ENCODE peak calls at places on chromosomes 3 and 15, in seven cellular contexts. One of them, this sample, is unnamed.

GRCh38 chr15:92655178-92655995 is at the start of gene FAM174B:
- DNase-seq in aorta: peak; percentile 88
- DNase-seq in esophagus squamous epithelium: no peak
- DNase-seq in cardiac muscle cell: peak; percentile 80
- DNase-seq in IMR-90: no peak
- DNase-seq in thoracic aorta: no peak
- DNase-seq in H9: peak; percentile 73
- DNase-seq in this sample: no peak

GRCh38 chr3:120432105-120432860 is 18.5 kb downstream of the FSTL1 start:
- DNase-seq in H9: peak; percentile 75
- DNase-seq in IMR-90: peak; percentile 89
- DNase-seq in cardiac muscle cell: no peak
- DNase-seq in esophagus squamous epithelium: no peak
- DNase-seq in thoracic aorta: no peak
- DNase-seq in aorta: no peak
- DNase-seq in this sample: no peak

GRCh38 chr3:116056280-116056679 is 389.0 kb downstream of the LSAMP start:
- DNase-seq in H9: no peak
- DNase-seq in esophagus squamous epithelium: no peak
- DNase-seq in IMR-90: no peak
- DNase-seq in thoracic aorta: no peak
- DNase-seq in aorta: no peak
- DNase-seq in cardiac muscle cell: no peak
- DNase-seq in this sample: no peak

GRCh38 chr3:63508775-63509174 is 143.7 kb upstream of the SNTN start:
- DNase-seq in thoracic aorta: no peak
- DNase-seq in esophagus squamous epithelium: no peak
- DNase-seq in cardiac muscle cell: no peak
- DNase-seq in IMR-90: no peak
- DNase-seq in aorta: no peak
- DNase-seq in H9: no peak
- DNase-seq in this sample: no peak

GRCh38 chr15:27816790-27817189 is 282.3 kb downstream of the OCA2 start:
- DNase-seq in cardiac muscle cell: no peak
- DNase-seq in aorta: no peak
- DNase-seq in IMR-90: no peak
- DNase-seq in thoracic aorta: no peak
- DNase-seq in esophagus squamous epithelium: no peak
- DNase-seq in H9: no peak
- DNase-seq in this sample: no peak

GRCh38 chr3:22450785-22451400 is 699.9 kb upstream of the ZNF385D start:
- DNase-seq in H9: no peak
- DNase-seq in aorta: no peak
- DNase-seq in esophagus squamous epithelium: no peak
- DNase-seq in thoracic aorta: no peak
- DNase-seq in cardiac muscle cell: no peak
- DNase-seq in IMR-90: no peak
- DNase-seq in this sample: no peak

GRCh38 chr3:21944251-21944650 is 193.2 kb upstream of the ZNF385D start:
- DNase-seq in IMR-90: no peak
- DNase-seq in esophagus squamous epithelium: no peak
- DNase-seq in thoracic aorta: no peak
- DNase-seq in cardiac muscle cell: peak; percentile 12
- DNase-seq in aorta: no peak
- DNase-seq in H9: no peak
- DNase-seq in this sample: no peak

GRCh38 chr15:64099379-64099778 is 3.6 kb downstream of the SNX1 start:
- DNase-seq in thoracic aorta: no peak
- DNase-seq in aorta: no peak
- DNase-seq in cardiac muscle cell: no peak
- DNase-seq in esophagus squamous epithelium: no peak
- DNase-seq in H9: no peak
- DNase-seq in IMR-90: no peak
- DNase-seq in this sample: no peak

GRCh38 chr3:134527037-134527436 is 41.2 kb downstream of the CEP63 start:
- DNase-seq in IMR-90: peak; percentile 18
- DNase-seq in aorta: no peak
- DNase-seq in esophagus squamous epithelium: no peak
- DNase-seq in thoracic aorta: no peak
- DNase-seq in H9: peak; percentile 67
- DNase-seq in cardiac muscle cell: no peak
- DNase-seq in this sample: peak; percentile 79

GRCh38 chr15:83292317-83292716 is 7.9 kb upstream of the BNC1 start:
- DNase-seq in thoracic aorta: no peak
- DNase-seq in cardiac muscle cell: no peak
- DNase-seq in esophagus squamous epithelium: no peak
- DNase-seq in H9: no peak
- DNase-seq in aorta: no peak
- DNase-seq in IMR-90: peak; percentile 54
- DNase-seq in this sample: no peak

GRCh38 chr3:27312044-27312668 is 57.0 kb downstream of the NEK10 start:
- DNase-seq in IMR-90: peak; percentile 79
- DNase-seq in thoracic aorta: no peak
- DNase-seq in aorta: no peak
- DNase-seq in H9: no peak
- DNase-seq in esophagus squamous epithelium: no peak
- DNase-seq in cardiac muscle cell: peak; percentile 70
- DNase-seq in this sample: peak; percentile 84

GRCh38 chr3:195195321-195196209 is 75.4 kb downstream of the XXYLT1 start:
- DNase-seq in cardiac muscle cell: no peak
- DNase-seq in H9: peak; percentile 59
- DNase-seq in thoracic aorta: no peak
- DNase-seq in aorta: no peak
- DNase-seq in esophagus squamous epithelium: no peak
- DNase-seq in IMR-90: no peak
- DNase-seq in this sample: no peak

GRCh38 chr3:54120657-54121403 is 1.5 kb upstream of the CACNA2D3 start:
- DNase-seq in esophagus squamous epithelium: no peak
- DNase-seq in aorta: no peak
- DNase-seq in cardiac muscle cell: peak; percentile 32
- DNase-seq in thoracic aorta: no peak
- DNase-seq in IMR-90: no peak
- DNase-seq in H9: peak; percentile 69
- DNase-seq in this sample: peak; percentile 95

GRCh38 chr3:119628816-119629445 is 31.2 kb downstream of the PLA1A start:
- DNase-seq in cardiac muscle cell: no peak
- DNase-seq in thoracic aorta: no peak
- DNase-seq in esophagus squamous epithelium: no peak
- DNase-seq in aorta: no peak
- DNase-seq in H9: no peak
- DNase-seq in IMR-90: no peak
- DNase-seq in this sample: no peak

GRCh38 chr3:6709178-6709577 is 151.7 kb upstream of the GRM7 start:
- DNase-seq in H9: no peak
- DNase-seq in aorta: no peak
- DNase-seq in IMR-90: no peak
- DNase-seq in thoracic aorta: no peak
- DNase-seq in cardiac muscle cell: no peak
- DNase-seq in esophagus squamous epithelium: no peak
- DNase-seq in this sample: no peak

GRCh38 chr15:25056484-25057429 is 102.0 kb downstream of the SNRPN start:
- DNase-seq in thoracic aorta: no peak
- DNase-seq in H9: peak; percentile 30
- DNase-seq in esophagus squamous epithelium: no peak
- DNase-seq in cardiac muscle cell: no peak
- DNase-seq in IMR-90: no peak
- DNase-seq in aorta: peak; percentile 68
- DNase-seq in this sample: no peak

GRCh38 chr3:46913644-46914043 is 36.1 kb downstream of the PTH1R start:
- DNase-seq in aorta: peak; percentile 53
- DNase-seq in thoracic aorta: no peak
- DNase-seq in H9: no peak
- DNase-seq in esophagus squamous epithelium: no peak
- DNase-seq in IMR-90: peak; percentile 81
- DNase-seq in cardiac muscle cell: peak; percentile 64
- DNase-seq in this sample: no peak

GRCh38 chr3:149468504-149469212 is 5.8 kb upstream of the TM4SF4 start:
- DNase-seq in H9: no peak
- DNase-seq in IMR-90: no peak
- DNase-seq in cardiac muscle cell: no peak
- DNase-seq in esophagus squamous epithelium: no peak
- DNase-seq in aorta: no peak
- DNase-seq in thoracic aorta: no peak
- DNase-seq in this sample: no peak

GRCh38 chr3:192916455-192917257 is 1.0 kb downstream of the MB21D2 start:
- DNase-seq in esophagus squamous epithelium: no peak
- DNase-seq in thoracic aorta: no peak
- DNase-seq in cardiac muscle cell: peak; percentile 78
- DNase-seq in IMR-90: peak; percentile 73
- DNase-seq in H9: peak; percentile 82
- DNase-seq in aorta: peak; percentile 91
- DNase-seq in this sample: no peak

GRCh38 chr3:192917258-192917507 is 473 bp downstream of the MB21D2 start:
- DNase-seq in IMR-90: no peak
- DNase-seq in aorta: no peak
- DNase-seq in esophagus squamous epithelium: no peak
- DNase-seq in cardiac muscle cell: no peak
- DNase-seq in H9: no peak
- DNase-seq in thoracic aorta: no peak
- DNase-seq in this sample: no peak

GRCh38 chr3:192918275-192918588 is 576 bp upstream of the MB21D2 start:
- DNase-seq in H9: no peak
- DNase-seq in thoracic aorta: no peak
- DNase-seq in IMR-90: no peak
- DNase-seq in aorta: no peak
- DNase-seq in cardiac muscle cell: no peak
- DNase-seq in esophagus squamous epithelium: no peak
- DNase-seq in this sample: no peak

GRCh38 chr3:192915724-192916123 is 1.9 kb downstream of the MB21D2 start:
- DNase-seq in thoracic aorta: no peak
- DNase-seq in IMR-90: peak; percentile 36
- DNase-seq in H9: no peak
- DNase-seq in cardiac muscle cell: no peak
- DNase-seq in esophagus squamous epithelium: no peak
- DNase-seq in aorta: no peak
- DNase-seq in this sample: no peak

GRCh38 chr3:192917508-192918274 is at the start of gene MB21D2:
- DNase-seq in H9: peak; percentile 67
- DNase-seq in thoracic aorta: peak; percentile 40
- DNase-seq in IMR-90: peak; percentile 80
- DNase-seq in esophagus squamous epithelium: no peak
- DNase-seq in cardiac muscle cell: peak; percentile 75
- DNase-seq in aorta: peak; percentile 92
- DNase-seq in this sample: no peak
- H3K4me1 ChIP-seq in H9: peaks cover 22% of the 10 kb centered on the region
- H3K4me1 ChIP-seq in thoracic aorta: peaks cover 7% of the 10 kb centered on the region
- H3K4me1 ChIP-seq in IMR-90: peaks cover 5% of the 10 kb centered on the region
- H3K4me1 ChIP-seq in esophagus squamous epithelium: peaks cover 13% of the 10 kb centered on the region
- H3K4me1 ChIP-seq in cardiac muscle cell: no peaks in the 10 kb centered on the region
- H3K4me1 ChIP-seq in aorta: peaks cover 9% of the 10 kb centered on the region
- H3K4me1 ChIP-seq in this sample: no peaks in the 10 kb centered on the region

DNA sequence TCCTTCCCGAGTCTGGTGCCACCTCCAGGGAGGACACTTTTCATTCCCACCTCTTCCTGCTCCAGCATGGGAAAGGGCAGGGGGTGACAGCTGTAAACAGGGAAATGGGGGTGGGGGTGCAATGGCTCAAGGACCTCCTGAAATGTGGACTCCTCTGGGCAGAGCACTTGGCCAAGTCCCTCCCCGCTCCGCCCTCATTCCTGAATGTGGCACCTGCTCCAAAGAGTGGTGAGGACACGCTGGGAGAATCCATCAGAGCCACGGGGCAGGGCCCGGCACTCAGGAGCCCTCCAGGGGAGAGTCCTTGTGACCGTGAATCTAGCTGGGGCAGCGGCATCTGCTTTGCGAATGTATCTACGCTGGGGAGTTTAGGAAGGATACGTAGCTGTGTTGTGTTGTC is 11.1 kb upstream of the LINGO1 start:
- DNase-seq in IMR-90: no peak
- DNase-seq in esophagus squamous epithelium: no peak
- DNase-seq in H9: no peak
- DNase-seq in thoracic aorta: no peak
- DNase-seq in cardiac muscle cell: no peak
- DNase-seq in aorta: no peak
- DNase-seq in this sample: no peak
- H3K27me3 ChIP-seq in IMR-90: peaks cover 59% of the 10 kb centered on the region
- H3K27me3 ChIP-seq in esophagus squamous epithelium: no peaks in the 10 kb centered on the region
- H3K27me3 ChIP-seq in H9: no peaks in the 10 kb centered on the region
- H3K27me3 ChIP-seq in thoracic aorta: no peaks in the 10 kb centered on the region
- H3K27me3 ChIP-seq in cardiac muscle cell: no peaks in the 10 kb centered on the region
- H3K27me3 ChIP-seq in aorta: no peaks in the 10 kb centered on the region
- H3K27me3 ChIP-seq in this sample: no peaks in the 10 kb centered on the region

DNA sequence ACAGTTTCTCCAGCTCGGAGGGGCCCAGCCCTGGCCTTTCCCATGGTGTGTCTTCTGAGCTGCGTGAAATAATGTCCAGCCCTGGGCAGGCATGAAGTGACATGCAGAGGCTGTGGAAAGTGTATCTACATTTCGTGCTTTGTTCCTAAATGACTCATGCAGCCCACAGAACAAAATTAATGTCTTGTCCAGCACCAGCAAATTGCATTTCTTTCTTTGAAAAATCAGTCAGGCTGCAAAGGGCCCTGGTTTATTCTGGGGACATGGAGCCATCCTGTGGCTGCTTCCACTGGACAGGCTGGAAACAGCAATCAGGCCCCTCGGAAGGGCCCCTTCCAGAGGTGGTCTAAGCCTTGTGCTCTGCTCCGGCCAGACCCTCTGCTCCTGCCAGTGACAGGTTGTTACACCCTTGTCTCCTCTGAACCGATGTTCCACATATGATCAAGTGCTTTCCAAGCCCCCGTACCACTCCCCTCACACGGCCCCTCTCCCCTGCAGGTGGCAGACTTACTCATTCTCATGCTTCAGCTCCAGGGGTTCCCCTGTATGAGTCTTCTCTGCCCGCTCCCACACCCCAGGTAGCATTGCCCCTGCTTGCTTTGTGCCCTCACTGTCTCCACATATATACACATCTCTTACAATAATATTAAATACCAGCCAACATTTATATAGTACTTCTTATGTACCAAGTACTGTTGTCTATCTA is 33.7 kb downstream of the CRYGS start:
- DNase-seq in IMR-90: no peak
- DNase-seq in thoracic aorta: no peak
- DNase-seq in aorta: no peak
- DNase-seq in cardiac muscle cell: no peak
- DNase-seq in esophagus squamous epithelium: no peak
- DNase-seq in H9: no peak
- DNase-seq in this sample: no peak
- H3K4me1 ChIP-seq in IMR-90: no peaks in the 10 kb centered on the region
- H3K4me1 ChIP-seq in thoracic aorta: no peaks in the 10 kb centered on the region
- H3K4me1 ChIP-seq in aorta: no peaks in the 10 kb centered on the region
- H3K4me1 ChIP-seq in cardiac muscle cell: no peaks in the 10 kb centered on the region
- H3K4me1 ChIP-seq in esophagus squamous epithelium: no peaks in the 10 kb centered on the region
- H3K4me1 ChIP-seq in H9: no peaks in the 10 kb centered on the region
- H3K4me1 ChIP-seq in this sample: peaks cover 19% of the 10 kb centered on the region

DNA sequence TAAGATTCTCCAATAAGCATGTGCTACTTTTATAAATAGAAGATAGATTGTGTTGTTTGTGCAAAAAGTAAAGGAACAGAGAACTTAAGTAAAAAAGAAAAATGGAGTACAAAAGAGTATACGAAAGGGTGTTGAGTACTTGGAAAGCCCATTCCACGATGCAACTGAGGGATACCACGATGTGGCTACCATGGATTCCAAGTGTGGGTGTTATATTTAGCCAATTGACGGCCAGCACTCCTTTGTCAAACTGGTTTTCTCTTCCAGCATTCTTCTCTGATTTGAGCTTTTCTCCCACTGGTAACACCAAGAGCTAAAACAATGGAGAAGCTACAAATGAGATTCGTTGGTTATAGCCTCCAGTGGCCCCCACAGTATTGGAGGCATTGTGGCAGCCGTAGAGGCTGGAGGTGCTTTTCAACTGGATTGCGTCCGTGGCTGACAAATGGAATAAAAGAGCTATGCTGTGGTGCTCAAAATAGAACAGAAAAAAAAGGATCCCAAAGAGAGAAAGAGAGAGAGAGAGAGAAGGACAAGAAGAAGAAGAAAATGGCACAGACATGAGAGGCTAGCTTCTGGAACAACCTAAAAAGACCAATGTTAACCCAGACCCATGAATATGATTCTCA is 345.3 kb downstream of the RORA start:
- DNase-seq in esophagus squamous epithelium: no peak
- DNase-seq in thoracic aorta: no peak
- DNase-seq in IMR-90: no peak
- DNase-seq in aorta: no peak
- DNase-seq in H9: no peak
- DNase-seq in cardiac muscle cell: no peak
- DNase-seq in this sample: no peak
- H3K27me3 ChIP-seq in esophagus squamous epithelium: no peaks in the 10 kb centered on the region
- H3K27me3 ChIP-seq in thoracic aorta: no peaks in the 10 kb centered on the region
- H3K27me3 ChIP-seq in IMR-90: peaks cover 42% of the 10 kb centered on the region
- H3K27me3 ChIP-seq in aorta: no peaks in the 10 kb centered on the region
- H3K27me3 ChIP-seq in H9: no peaks in the 10 kb centered on the region
- H3K27me3 ChIP-seq in cardiac muscle cell: peaks cover 27% of the 10 kb centered on the region
- H3K27me3 ChIP-seq in this sample: no peaks in the 10 kb centered on the region